ENCODE peak calls at places on chromosomes 13 and 19, in ten cellular contexts. E is cardiac fibroblast; W is stimulated activated CD4-positive, alpha-beta T cell treated with anti-CD3 and anti-CD28 coated beads, Interleukin-2, amount 100 ng/mL, for 24 hours; O is LHCN-M2; P is HAP-1; X is thoracic aorta; Q is hepatocyte; I is activated CD4-positive, alpha-beta T cell treated with anti-CD3 and anti-CD28 coated beads, Interleukin-2, amount 10 ng/mL, durations not matched to agents 7 days and 5 days; G is NCI-H187; Y is T-cell. A is an unnamed sample.

GRCh38 chr19:23475477-23475876 is 80.2 kb upstream of the ZNF91 start:
- DNase-seq in P (no peak), O (no peak), Q (no peak), I (no peak), W (no peak), Y (no peak), E (no peak), G (no peak), X (no peak), A (no peak)

GRCh38 chr13:23561261-23561660 is 9.0 kb upstream of the TNFRSF19 start:
- DNase-seq in P (no peak), E (no peak), I (no peak), O (no peak), Q (no peak), W (no peak), Y (no peak), X (no peak), G (no peak), A (no peak)

GRCh38 chr19:9709305-9709704 is 34.4 kb upstream of the ZNF562 start:
- DNase-seq in X (no peak), I (no peak), G (no peak), Q (no peak), W (no peak), Y (no peak), O (peak), E (no peak), P (no peak), A (no peak)

GRCh38 chr19:39506944-39507714 is 7.8 kb upstream of the SELENOV start:
- DNase-seq in E (peak), W (peak), O (peak), I (peak), G (peak), Y (peak), P (peak), X (no peak), Q (peak), A (peak)

GRCh38 chr19:50414850-50415660 is 3.7 kb upstream of the SPIB start:
- DNase-seq in E (peak), O (peak), G (peak), Y (peak), I (peak), Q (peak), W (peak), X (no peak), P (peak), A (peak)

GRCh38 chr19:31349160-31349881 is at the start of gene TSHZ3:
- DNase-seq in G (no peak), X (no peak), P (peak), O (peak), Y (peak), I (peak), Q (peak), E (peak), W (peak), A (no peak)

GRCh38 chr19:40744554-40745401 is 5.5 kb downstream of the ACTMAP start:
- DNase-seq in W (no peak), I (peak), G (no peak), P (no peak), X (no peak), O (no peak), Q (peak), Y (peak), E (no peak), A (no peak)

GRCh38 chr13:109874921-109875454 is 88.6 kb upstream of the IRS2 start:
- DNase-seq in I (no peak), Y (no peak), Q (peak), W (no peak), P (no peak), E (peak), G (no peak), X (no peak), O (peak), A (no peak)

GRCh38 chr13:111854403-111854802 is 212.5 kb upstream of the SOX1 start:
- DNase-seq in I (no peak), P (no peak), O (no peak), W (no peak), X (no peak), E (no peak), Q (no peak), G (no peak), Y (no peak), A (no peak)

GRCh38 chr13:99911965-99912566 is 59.5 kb downstream of the ZIC5 start:
- DNase-seq in G (no peak), I (no peak), O (no peak), E (no peak), P (no peak), W (no peak), Q (no peak), X (no peak), Y (no peak), A (no peak)

GRCh38 chr19:5050905-5051304 is 82.0 kb downstream of the KDM4B start:
- DNase-seq in G (no peak), I (no peak), X (no peak), E (no peak), P (no peak), Y (no peak), W (no peak), O (no peak), Q (no peak), A (no peak)

GRCh38 chr13:106232680-106233079 is 302.8 kb downstream of the EFNB2 start:
- DNase-seq in W (no peak), E (peak), X (no peak), O (no peak), Y (no peak), G (no peak), I (no peak), P (no peak), Q (no peak), A (no peak)

GRCh38 chr13:26952551-26953138 is 192.1 kb upstream of the GPR12 start:
- DNase-seq in Q (no peak), X (no peak), Y (no peak), P (no peak), O (peak), W (no peak), I (no peak), G (no peak), E (no peak), A (no peak)

GRCh38 chr13:106100261-106100919 is 435.1 kb downstream of the EFNB2 start:
- DNase-seq in Y (no peak), E (no peak), Q (peak), O (no peak), X (no peak), W (no peak), I (no peak), P (peak), G (no peak), A (peak)

GRCh38 chr13:26653310-26653709 is 95.8 kb downstream of the WASF3 start:
- DNase-seq in W (no peak), I (no peak), Q (no peak), E (no peak), G (no peak), Y (no peak), P (no peak), O (peak), X (no peak), A (no peak)

GRCh38 chr13:52849727-52850395 is 1.4 kb upstream of the PCDH8 start:
- DNase-seq in I (no peak), E (no peak), Q (no peak), Y (no peak), P (no peak), G (peak), O (no peak), X (no peak), W (no peak), A (no peak)

GRCh38 chr13:24921881-24922280 is 157.9 kb downstream of the RNF17 start:
- DNase-seq in O (no peak), I (no peak), P (no peak), W (no peak), Q (no peak), G (no peak), Y (no peak), E (no peak), X (no peak), A (no peak)

GRCh38 chr19:50896591-50897190 is 14.5 kb downstream of the KLK4 start:
- DNase-seq in I (peak), Y (no peak), W (no peak), X (no peak), E (peak), G (no peak), O (peak), Q (peak), P (no peak), A (no peak)

GRCh38 chr13:52925775-52926285 is 77.4 kb upstream of the PCDH8 start:
- DNase-seq in G (peak), X (no peak), Y (no peak), I (no peak), W (no peak), P (no peak), E (no peak), Q (no peak), O (peak), A (no peak)

GRCh38 chr13:44465318-44465717 is 91.7 kb downstream of the SERP2 start:
- DNase-seq in E (no peak), O (peak), P (no peak), Y (no peak), W (no peak), X (no peak), I (no peak), Q (no peak), G (no peak), A (no peak)

GRCh38 chr13:78325585-78325984 is 277.8 kb downstream of the POU4F1 start:
- DNase-seq in X (no peak), I (no peak), G (no peak), Q (no peak), W (no peak), O (no peak), Y (no peak), P (no peak), E (no peak), A (no peak)

GRCh38 chr13:82305588-82305987 is 1576.7 kb downstream of the SLITRK1 start:
- DNase-seq in E (no peak), O (no peak), X (no peak), W (no peak), G (no peak), Y (no peak), P (no peak), Q (no peak), I (no peak), A (no peak)

GRCh38 chr13:95552539-95553270 is at the start of gene CLDN10:
- DNase-seq in O (no peak), E (no peak), G (no peak), P (no peak), Y (no peak), W (no peak), I (no peak), Q (no peak), X (no peak), A (peak)

GRCh38 chr19:5237939-5238480 is 102.6 kb downstream of the PTPRS start:
- DNase-seq in G (no peak), Q (no peak), W (no peak), I (no peak), E (no peak), O (no peak), P (no peak), X (no peak), Y (no peak), A (no peak)

GRCh38 chr19:4717191-4717965 is 6.3 kb downstream of the DPP9 start:
- DNase-seq in E (peak), Y (no peak), P (no peak), W (no peak), Q (peak), X (no peak), I (no peak), O (peak), G (no peak), A (no peak)

GRCh38 chr19:55165952-55166529 is 372 bp downstream of the DNAAF3 start:
- DNase-seq in O (peak), Q (peak), P (peak), E (peak), X (no peak), I (peak), G (peak), W (no peak), Y (peak), A (peak)

GRCh38 chr19:23071087-23071511 is 45.7 kb upstream of the ZNF730 start:
- DNase-seq in Q (no peak), O (peak), I (no peak), W (no peak), P (no peak), G (no peak), Y (no peak), X (no peak), E (peak), A (no peak)

GRCh38 chr19:49056101-49056901 is 1.2 kb downstream of the CGB7 start:
- DNase-seq in O (peak), Y (peak), I (peak), P (peak), X (no peak), Q (peak), W (peak), G (no peak), E (peak), A (peak)

GRCh38 chr19:45637890-45638667 is 1.1 kb downstream of the EML2 start:
- DNase-seq in Y (no peak), I (no peak), W (no peak), O (peak), E (peak), P (no peak), X (no peak), G (no peak), Q (peak), A (no peak)

GRCh38 chr19:38650911-38651584 is 3.6 kb downstream of the ACTN4 start:
- DNase-seq in G (no peak), I (no peak), W (no peak), O (peak), Y (no peak), Q (peak), E (peak), X (no peak), P (no peak), A (no peak)

GRCh38 chr13:21685485-21686064 is 14.7 kb downstream of the FGF9 start:
- DNase-seq in E (no peak), W (no peak), Y (no peak), O (no peak), I (no peak), X (no peak), P (no peak), G (no peak), Q (no peak), A (no peak)

GRCh38 chr13:52833261-52833660 is 15.2 kb downstream of the PCDH8 start:
- DNase-seq in Q (no peak), Y (no peak), O (no peak), W (no peak), G (no peak), X (no peak), P (peak), I (no peak), E (no peak), A (peak)

GRCh38 chr13:31240921-31241320 is 41.1 kb downstream of the B3GLCT start:
- DNase-seq in X (no peak), E (peak), O (no peak), Q (no peak), W (no peak), I (no peak), Y (no peak), P (no peak), G (no peak), A (no peak)

GRCh38 chr13:113616281-113616906 is 31.8 kb downstream of the TFDP1 start:
- DNase-seq in W (no peak), E (peak), O (no peak), Q (peak), Y (no peak), X (no peak), P (no peak), G (no peak), I (no peak), A (no peak)

GRCh38 chr13:19085876-19086275 is 95.7 kb downstream of the TUBA3C start:
- DNase-seq in Y (no peak), P (no peak), I (no peak), G (no peak), Q (no peak), O (no peak), W (no peak), X (no peak), E (no peak), A (no peak)

GRCh38 chr13:44809152-44809551 is 180.1 kb downstream of the NUFIP1 start:
- DNase-seq in E (no peak), W (no peak), G (no peak), O (no peak), Y (no peak), I (no peak), X (no peak), P (no peak), Q (peak), A (no peak)

GRCh38 chr19:50434525-50434924 is 1.8 kb downstream of the MYBPC2 start:
- DNase-seq in Y (no peak), X (no peak), Q (no peak), P (no peak), W (no peak), G (no peak), O (peak), I (no peak), E (no peak), A (no peak)

GRCh38 chr13:38687246-38688229 is 661 bp downstream of the FREM2 start:
- DNase-seq in X (no peak), W (no peak), Q (peak), E (no peak), I (no peak), G (no peak), O (no peak), Y (no peak), P (no peak), A (no peak)

GRCh38 chr19:8494158-8494557 is 8.3 kb downstream of the PRAM1 start:
- DNase-seq in O (no peak), G (no peak), Y (no peak), Q (no peak), E (peak), I (no peak), W (no peak), X (no peak), P (no peak), A (no peak)